ENCODE peak calls at places on chromosome 11, in ten cellular contexts. One of them, this sample, is unnamed.

GRCh38 chr11:11344045-11344444 is 9.0 kb downstream of the CSNK2A3 start:
- DNase-seq in A172: no peak
- DNase-seq in activated CD4-positive, alpha-beta T cell treated with anti-CD3 and anti-CD28 coated beads, Interleukin-2, amount 50 U/mL, for 24 hours: no peak
- DNase-seq in posterior cingulate gyrus: no peak
- DNase-seq in AG09319: no peak
- DNase-seq in WTC11: no peak
- DNase-seq in coronary artery: no peak
- DNase-seq in iris pigment epithelial cell: no peak
- DNase-seq in NCI-H1092 treated with DMSO at 0.1 percent for 48 hours: no peak
- DNase-seq in NCI-H1417: no peak
- DNase-seq in this sample: peak; percentile 32

GRCh38 chr11:79437981-79438630 is 2.7 kb downstream of the TENM4 start:
- DNase-seq in A172: peak; percentile 28
- DNase-seq in activated CD4-positive, alpha-beta T cell treated with anti-CD3 and anti-CD28 coated beads, Interleukin-2, amount 50 U/mL, for 24 hours: no peak
- DNase-seq in posterior cingulate gyrus: no peak
- DNase-seq in AG09319: no peak
- DNase-seq in WTC11: peak; percentile 40
- DNase-seq in coronary artery: peak; percentile 78
- DNase-seq in iris pigment epithelial cell: peak; percentile 51
- DNase-seq in NCI-H1092 treated with DMSO at 0.1 percent for 48 hours: peak; percentile 31
- DNase-seq in NCI-H1417: peak; percentile 81
- DNase-seq in this sample: peak; percentile 82

GRCh38 chr11:4851033-4851432 is 2.0 kb upstream of the OR51S1 start:
- DNase-seq in A172: no peak
- DNase-seq in activated CD4-positive, alpha-beta T cell treated with anti-CD3 and anti-CD28 coated beads, Interleukin-2, amount 50 U/mL, for 24 hours: no peak
- DNase-seq in posterior cingulate gyrus: no peak
- DNase-seq in AG09319: no peak
- DNase-seq in WTC11: no peak
- DNase-seq in coronary artery: no peak
- DNase-seq in iris pigment epithelial cell: peak; percentile 44
- DNase-seq in NCI-H1092 treated with DMSO at 0.1 percent for 48 hours: no peak
- DNase-seq in NCI-H1417: no peak
- DNase-seq in this sample: no peak

GRCh38 chr11:4543561-4543960 is 1.4 kb upstream of the OR52M1 start:
- DNase-seq in A172: peak; percentile 55
- DNase-seq in activated CD4-positive, alpha-beta T cell treated with anti-CD3 and anti-CD28 coated beads, Interleukin-2, amount 50 U/mL, for 24 hours: no peak
- DNase-seq in posterior cingulate gyrus: no peak
- DNase-seq in AG09319: no peak
- DNase-seq in WTC11: no peak
- DNase-seq in coronary artery: no peak
- DNase-seq in iris pigment epithelial cell: peak; percentile 16
- DNase-seq in NCI-H1092 treated with DMSO at 0.1 percent for 48 hours: no peak
- DNase-seq in NCI-H1417: no peak
- DNase-seq in this sample: peak; percentile 66

GRCh38 chr11:60932605-60933346 is 8.5 kb downstream of the TMEM132A start:
- DNase-seq in A172: no peak
- DNase-seq in activated CD4-positive, alpha-beta T cell treated with anti-CD3 and anti-CD28 coated beads, Interleukin-2, amount 50 U/mL, for 24 hours: no peak
- DNase-seq in posterior cingulate gyrus: no peak
- DNase-seq in AG09319: no peak
- DNase-seq in WTC11: no peak
- DNase-seq in coronary artery: no peak
- DNase-seq in iris pigment epithelial cell: no peak
- DNase-seq in NCI-H1092 treated with DMSO at 0.1 percent for 48 hours: no peak
- DNase-seq in NCI-H1417: no peak
- DNase-seq in this sample: no peak

GRCh38 chr11:34243620-34244493 is 114.0 kb downstream of the ABTB2 start:
- DNase-seq in A172: peak; percentile 96
- DNase-seq in activated CD4-positive, alpha-beta T cell treated with anti-CD3 and anti-CD28 coated beads, Interleukin-2, amount 50 U/mL, for 24 hours: peak; percentile 36
- DNase-seq in posterior cingulate gyrus: no peak
- DNase-seq in AG09319: no peak
- DNase-seq in WTC11: no peak
- DNase-seq in coronary artery: no peak
- DNase-seq in iris pigment epithelial cell: peak; percentile 90
- DNase-seq in NCI-H1092 treated with DMSO at 0.1 percent for 48 hours: no peak
- DNase-seq in NCI-H1417: no peak
- DNase-seq in this sample: peak; percentile 84

GRCh38 chr11:13341028-13341427 is 63.4 kb downstream of the BMAL1 start:
- DNase-seq in A172: no peak
- DNase-seq in activated CD4-positive, alpha-beta T cell treated with anti-CD3 and anti-CD28 coated beads, Interleukin-2, amount 50 U/mL, for 24 hours: no peak
- DNase-seq in posterior cingulate gyrus: no peak
- DNase-seq in AG09319: no peak
- DNase-seq in WTC11: no peak
- DNase-seq in coronary artery: no peak
- DNase-seq in iris pigment epithelial cell: no peak
- DNase-seq in NCI-H1092 treated with DMSO at 0.1 percent for 48 hours: no peak
- DNase-seq in NCI-H1417: no peak
- DNase-seq in this sample: no peak

GRCh38 chr11:708511-708910 is 2.5 kb downstream of the EPS8L2 start:
- DNase-seq in A172: no peak
- DNase-seq in activated CD4-positive, alpha-beta T cell treated with anti-CD3 and anti-CD28 coated beads, Interleukin-2, amount 50 U/mL, for 24 hours: no peak
- DNase-seq in posterior cingulate gyrus: no peak
- DNase-seq in AG09319: no peak
- DNase-seq in WTC11: no peak
- DNase-seq in coronary artery: no peak
- DNase-seq in iris pigment epithelial cell: no peak
- DNase-seq in NCI-H1092 treated with DMSO at 0.1 percent for 48 hours: no peak
- DNase-seq in NCI-H1417: no peak
- DNase-seq in this sample: no peak